ENCODE peak calls at places on chromosome 16, in six cellular contexts. One of them, this sample, is unnamed.

GRCh38 chr16:86447228-86447627 is 63.1 kb upstream of the FOXF1 start:
- DNase-seq in AG04450: no peak
- DNase-seq in effector memory CD4-positive, alpha-beta T cell: no peak
- DNase-seq in stomach: no peak
- DNase-seq in heart right ventricle: no peak
- DNase-seq in colonic mucosa: no peak
- DNase-seq in this sample: no peak

GRCh38 chr16:66701061-66701460 is 4.5 kb upstream of the CMTM4 start:
- DNase-seq in stomach: no peak
- DNase-seq in effector memory CD4-positive, alpha-beta T cell: no peak
- DNase-seq in colonic mucosa: no peak
- DNase-seq in AG04450: no peak
- DNase-seq in heart right ventricle: no peak
- DNase-seq in this sample: no peak

GRCh38 chr16:30350134-30350871 is 4.8 kb downstream of the CD2BP2 start:
- DNase-seq in stomach: no peak
- DNase-seq in colonic mucosa: no peak
- DNase-seq in AG04450: no peak
- DNase-seq in effector memory CD4-positive, alpha-beta T cell: no peak
- DNase-seq in heart right ventricle: no peak
- DNase-seq in this sample: no peak

GRCh38 chr16:49632798-49633189 is 223.1 kb downstream of the ZNF423 start:
- DNase-seq in stomach: no peak
- DNase-seq in colonic mucosa: no peak
- DNase-seq in AG04450: no peak
- DNase-seq in effector memory CD4-positive, alpha-beta T cell: no peak
- DNase-seq in heart right ventricle: no peak
- DNase-seq in this sample: no peak

GRCh38 chr16:88726408-88726749 is 20.1 kb downstream of the CTU2 start:
- DNase-seq in stomach: no peak
- DNase-seq in AG04450: no peak
- DNase-seq in heart right ventricle: no peak
- DNase-seq in effector memory CD4-positive, alpha-beta T cell: no peak
- DNase-seq in colonic mucosa: no peak
- DNase-seq in this sample: no peak

GRCh38 chr16:51271156-51271555 is 120.1 kb upstream of the SALL1 start:
- DNase-seq in heart right ventricle: no peak
- DNase-seq in colonic mucosa: no peak
- DNase-seq in stomach: no peak
- DNase-seq in effector memory CD4-positive, alpha-beta T cell: no peak
- DNase-seq in AG04450: no peak
- DNase-seq in this sample: no peak

GRCh38 chr16:46972429-46972970 is 974 bp downstream of the DNAJA2 start:
- DNase-seq in heart right ventricle: no peak
- DNase-seq in colonic mucosa: no peak
- DNase-seq in effector memory CD4-positive, alpha-beta T cell: peak; percentile 34
- DNase-seq in stomach: no peak
- DNase-seq in AG04450: no peak
- DNase-seq in this sample: no peak

GRCh38 chr16:87636050-87636684 is 33.9 kb downstream of the JPH3 start:
- DNase-seq in AG04450: peak; percentile 26
- DNase-seq in stomach: peak; percentile 80
- DNase-seq in heart right ventricle: peak; percentile 83
- DNase-seq in effector memory CD4-positive, alpha-beta T cell: peak; percentile 67
- DNase-seq in colonic mucosa: peak; percentile 82
- DNase-seq in this sample: peak; percentile 85

GRCh38 chr16:69691980-69692911 is 34.1 kb downstream of the NQO1 start:
- DNase-seq in heart right ventricle: no peak
- DNase-seq in stomach: no peak
- DNase-seq in AG04450: no peak
- DNase-seq in colonic mucosa: no peak
- DNase-seq in effector memory CD4-positive, alpha-beta T cell: no peak
- DNase-seq in this sample: no peak

GRCh38 chr16:4684030-4684715 is 9.2 kb upstream of the NUDT16L1 start:
- DNase-seq in colonic mucosa: no peak
- DNase-seq in effector memory CD4-positive, alpha-beta T cell: no peak
- DNase-seq in heart right ventricle: no peak
- DNase-seq in stomach: no peak
- DNase-seq in AG04450: no peak
- DNase-seq in this sample: no peak

GRCh38 chr16:84015399-84015798 is 27.2 kb downstream of the SLC38A8 start:
- DNase-seq in effector memory CD4-positive, alpha-beta T cell: no peak
- DNase-seq in colonic mucosa: no peak
- DNase-seq in stomach: no peak
- DNase-seq in AG04450: no peak
- DNase-seq in heart right ventricle: no peak
- DNase-seq in this sample: no peak

GRCh38 chr16:67939507-67940435 is 3.1 kb upstream of the PSMB10 start:
- DNase-seq in effector memory CD4-positive, alpha-beta T cell: peak; percentile 27
- DNase-seq in AG04450: no peak
- DNase-seq in colonic mucosa: peak; percentile 72
- DNase-seq in stomach: peak; percentile 80
- DNase-seq in heart right ventricle: no peak
- DNase-seq in this sample: no peak

GRCh38 chr16:23124315-23124714 is 24.9 kb downstream of the USP31 start:
- DNase-seq in stomach: no peak
- DNase-seq in colonic mucosa: no peak
- DNase-seq in AG04450: no peak
- DNase-seq in effector memory CD4-positive, alpha-beta T cell: no peak
- DNase-seq in heart right ventricle: no peak
- DNase-seq in this sample: no peak

GRCh38 chr16:89360760-89361435 is 129.5 kb downstream of the ANKRD11 start:
- DNase-seq in AG04450: no peak
- DNase-seq in effector memory CD4-positive, alpha-beta T cell: peak; percentile 52
- DNase-seq in stomach: peak; percentile 40
- DNase-seq in colonic mucosa: no peak
- DNase-seq in heart right ventricle: no peak
- DNase-seq in this sample: no peak

GRCh38 chr16:89115216-89115949 is 21.7 kb downstream of the ACSF3 start:
- DNase-seq in heart right ventricle: peak; percentile 74
- DNase-seq in AG04450: no peak
- DNase-seq in effector memory CD4-positive, alpha-beta T cell: peak; percentile 87
- DNase-seq in colonic mucosa: peak; percentile 67
- DNase-seq in stomach: peak; percentile 75
- DNase-seq in this sample: peak; percentile 77

GRCh38 chr16:77993586-77993985 is 28.8 kb upstream of the CLEC3A start:
- DNase-seq in heart right ventricle: no peak
- DNase-seq in colonic mucosa: peak; percentile 23
- DNase-seq in AG04450: no peak
- DNase-seq in effector memory CD4-positive, alpha-beta T cell: no peak
- DNase-seq in stomach: no peak
- DNase-seq in this sample: no peak

GRCh38 chr16:71368958-71369357 is 10.4 kb downstream of the CALB2 start:
- DNase-seq in colonic mucosa: no peak
- DNase-seq in effector memory CD4-positive, alpha-beta T cell: no peak
- DNase-seq in heart right ventricle: no peak
- DNase-seq in AG04450: no peak
- DNase-seq in stomach: no peak
- DNase-seq in this sample: no peak

GRCh38 chr16:67394271-67395104 is 1.2 kb upstream of the TPPP3 start:
- DNase-seq in stomach: no peak
- DNase-seq in effector memory CD4-positive, alpha-beta T cell: no peak
- DNase-seq in AG04450: no peak
- DNase-seq in colonic mucosa: no peak
- DNase-seq in heart right ventricle: peak; percentile 35
- DNase-seq in this sample: no peak

GRCh38 chr16:80583466-80583865 is 42.7 kb downstream of the DYNLRB2 start:
- DNase-seq in colonic mucosa: no peak
- DNase-seq in heart right ventricle: no peak
- DNase-seq in AG04450: no peak
- DNase-seq in effector memory CD4-positive, alpha-beta T cell: no peak
- DNase-seq in stomach: no peak
- DNase-seq in this sample: no peak

GRCh38 chr16:58582971-58583765 is 46.5 kb downstream of the CNOT1 start:
- DNase-seq in AG04450: no peak
- DNase-seq in colonic mucosa: no peak
- DNase-seq in effector memory CD4-positive, alpha-beta T cell: no peak
- DNase-seq in stomach: no peak
- DNase-seq in heart right ventricle: no peak
- DNase-seq in this sample: no peak

GRCh38 chr16:57502048-57502775 is 15.9 kb upstream of the DOK4 start:
- DNase-seq in AG04450: no peak
- DNase-seq in stomach: no peak
- DNase-seq in colonic mucosa: no peak
- DNase-seq in heart right ventricle: no peak
- DNase-seq in effector memory CD4-positive, alpha-beta T cell: no peak
- DNase-seq in this sample: peak; percentile 55

GRCh38 chr16:489606-490005 is 37.9 kb upstream of the CAPN15 start:
- DNase-seq in effector memory CD4-positive, alpha-beta T cell: no peak
- DNase-seq in colonic mucosa: no peak
- DNase-seq in heart right ventricle: no peak
- DNase-seq in stomach: no peak
- DNase-seq in AG04450: no peak
- DNase-seq in this sample: no peak

GRCh38 chr16:491225-491919 is 36.1 kb upstream of the CAPN15 start:
- DNase-seq in colonic mucosa: no peak
- DNase-seq in heart right ventricle: no peak
- DNase-seq in AG04450: no peak
- DNase-seq in effector memory CD4-positive, alpha-beta T cell: no peak
- DNase-seq in stomach: no peak
- DNase-seq in this sample: no peak

GRCh38 chr16:495127-495748 is 32.3 kb upstream of the CAPN15 start:
- DNase-seq in stomach: no peak
- DNase-seq in colonic mucosa: no peak
- DNase-seq in heart right ventricle: no peak
- DNase-seq in AG04450: peak; percentile 2
- DNase-seq in effector memory CD4-positive, alpha-beta T cell: no peak
- DNase-seq in this sample: no peak

GRCh38 chr16:490768-491167 is 36.7 kb upstream of the CAPN15 start:
- DNase-seq in stomach: no peak
- DNase-seq in colonic mucosa: no peak
- DNase-seq in effector memory CD4-positive, alpha-beta T cell: no peak
- DNase-seq in heart right ventricle: no peak
- DNase-seq in AG04450: no peak
- DNase-seq in this sample: no peak

DNA sequence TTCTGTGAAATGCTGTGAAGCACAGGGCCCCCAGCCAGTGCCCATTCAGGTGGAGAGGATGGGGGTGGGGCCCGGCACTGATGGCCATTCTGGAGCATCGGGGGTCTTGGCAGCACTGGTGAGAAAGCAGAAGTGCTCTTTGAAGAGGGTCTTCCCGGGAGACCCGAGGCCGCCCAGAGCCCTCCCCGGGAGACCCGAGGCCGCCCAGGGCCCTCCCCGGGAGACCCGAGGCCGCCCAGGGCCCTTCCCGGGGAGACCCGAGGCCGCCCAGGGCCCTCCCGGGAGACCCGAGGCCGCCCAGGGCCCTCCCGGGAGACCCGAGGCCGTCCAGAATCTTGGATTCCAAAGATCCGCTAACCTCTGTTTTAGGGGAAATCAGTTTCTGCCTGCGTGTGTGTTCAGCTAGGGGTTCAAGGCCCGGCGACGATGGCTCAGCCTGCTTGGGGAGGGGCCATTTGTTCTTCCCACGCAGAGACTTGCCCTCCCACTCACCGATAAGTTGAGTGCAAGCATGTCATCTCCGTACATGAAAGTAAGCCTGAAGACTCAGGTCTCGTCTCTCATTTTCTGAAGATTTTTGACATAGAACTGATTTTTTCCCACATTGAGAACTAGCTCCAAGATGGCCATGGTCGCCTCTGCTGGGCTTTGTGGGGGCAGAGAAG is 35.2 kb upstream of the CAPN15 start:
- DNase-seq in heart right ventricle: no peak
- DNase-seq in colonic mucosa: no peak
- DNase-seq in effector memory CD4-positive, alpha-beta T cell: no peak
- DNase-seq in stomach: no peak
- DNase-seq in AG04450: no peak
- DNase-seq in this sample: no peak
- H3K27ac ChIP-seq in heart right ventricle: no peak overlapping the region
- H3K27ac ChIP-seq in colonic mucosa: no peak overlapping the region
- H3K27ac ChIP-seq in effector memory CD4-positive, alpha-beta T cell: no peak overlapping the region
- H3K27ac ChIP-seq in stomach: no peak overlapping the region
- H3K27ac ChIP-seq in AG04450: no peak overlapping the region
- H3K27ac ChIP-seq in this sample: no peak overlapping the region

DNA sequence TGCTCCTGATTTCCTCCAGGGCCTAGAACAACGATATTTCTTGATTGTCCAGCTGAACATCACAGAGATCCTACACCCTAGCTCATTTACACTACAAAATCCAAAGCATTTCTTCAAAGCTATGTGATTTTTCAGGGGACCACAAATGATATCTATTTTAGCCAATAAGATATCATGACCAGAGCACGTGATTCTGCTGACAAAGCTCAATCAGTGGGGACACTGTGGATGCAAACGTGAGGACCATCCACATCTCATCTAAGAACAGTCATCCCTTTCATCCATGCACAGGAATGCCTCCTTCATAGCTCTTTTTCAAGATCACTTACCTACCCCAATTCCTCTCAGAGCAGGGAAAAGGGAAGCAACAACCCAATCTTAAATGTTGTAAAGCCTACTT is 56.9 kb downstream of the ACSM2B start:
- DNase-seq in stomach: no peak
- DNase-seq in colonic mucosa: no peak
- DNase-seq in AG04450: no peak
- DNase-seq in effector memory CD4-positive, alpha-beta T cell: no peak
- DNase-seq in heart right ventricle: no peak
- DNase-seq in this sample: no peak
- H3K9me3 ChIP-seq in stomach: no peaks in the 10 kb centered on the region
- H3K9me3 ChIP-seq in colonic mucosa: no peaks in the 10 kb centered on the region
- H3K9me3 ChIP-seq in AG04450: peaks cover 4% of the 10 kb centered on the region
- H3K9me3 ChIP-seq in effector memory CD4-positive, alpha-beta T cell: no peaks in the 10 kb centered on the region
- H3K9me3 ChIP-seq in heart right ventricle: no peaks in the 10 kb centered on the region
- H3K9me3 ChIP-seq in this sample: peaks cover 2% of the 10 kb centered on the region

DNA sequence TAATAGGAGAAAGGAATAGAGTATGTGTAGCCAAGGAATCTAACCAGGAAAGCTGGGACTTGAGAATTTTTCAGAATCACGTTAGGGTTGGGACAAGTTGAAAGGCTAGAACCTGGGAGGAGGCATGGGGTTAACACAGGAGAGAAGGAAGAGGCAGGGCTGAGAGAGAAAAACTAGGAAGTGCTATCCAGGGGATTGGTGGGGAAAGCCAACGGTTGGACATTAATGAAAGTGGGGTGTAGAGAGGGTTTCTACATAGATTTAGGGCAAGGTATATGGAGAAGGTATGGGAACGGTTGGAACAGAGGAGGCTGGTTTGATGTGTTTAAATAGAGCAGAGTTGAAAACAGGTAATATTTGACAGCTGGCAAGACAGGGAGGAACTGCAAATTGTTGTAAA is 2.7 kb downstream of the SRRM2 start:
- DNase-seq in stomach: no peak
- DNase-seq in AG04450: no peak
- DNase-seq in heart right ventricle: no peak
- DNase-seq in effector memory CD4-positive, alpha-beta T cell: no peak
- DNase-seq in colonic mucosa: no peak
- DNase-seq in this sample: no peak
- H3K4me3 ChIP-seq in stomach: peak overlapping the region; percentile 88
- H3K4me3 ChIP-seq in AG04450: peak overlapping the region; percentile 91
- H3K4me3 ChIP-seq in heart right ventricle: no peak overlapping the region
- H3K4me3 ChIP-seq in effector memory CD4-positive, alpha-beta T cell: no peak overlapping the region
- H3K4me3 ChIP-seq in colonic mucosa: no peak overlapping the region
- H3K4me3 ChIP-seq in this sample: no peak overlapping the region

DNA sequence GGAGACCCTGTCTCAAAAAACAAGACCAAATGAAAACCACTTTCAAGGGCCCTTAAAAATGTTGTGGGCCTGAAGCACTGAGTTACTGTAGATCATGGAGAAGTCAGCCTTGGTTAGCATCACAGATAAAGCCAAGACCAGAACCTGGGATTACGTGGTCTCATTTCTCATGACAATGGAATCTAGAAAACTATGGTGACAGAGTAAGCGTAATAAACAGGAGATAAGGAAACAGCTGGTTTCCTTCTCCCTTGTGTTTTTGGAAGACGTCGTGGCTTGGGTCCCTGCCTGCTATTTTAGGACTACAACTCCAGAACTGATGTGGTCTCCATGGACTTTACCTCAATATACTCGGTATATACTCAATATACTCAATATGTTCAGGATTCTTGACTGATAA is 180.7 kb upstream of the ZFHX3 start:
- DNase-seq in colonic mucosa: no peak
- DNase-seq in stomach: no peak
- DNase-seq in heart right ventricle: no peak
- DNase-seq in AG04450: peak; percentile 81
- DNase-seq in effector memory CD4-positive, alpha-beta T cell: no peak
- DNase-seq in this sample: no peak
- H3K27ac ChIP-seq in colonic mucosa: no peak overlapping the region
- H3K27ac ChIP-seq in stomach: no peak overlapping the region
- H3K27ac ChIP-seq in heart right ventricle: no peak overlapping the region
- H3K27ac ChIP-seq in AG04450: peak overlapping the region; percentile 77
- H3K27ac ChIP-seq in effector memory CD4-positive, alpha-beta T cell: no peak overlapping the region
- H3K27ac ChIP-seq in this sample: no peak overlapping the region